ENCODE peak calls at places on chromosome 10, in nine cellular contexts. K is prostate gland, B is heart left ventricle, N is sigmoid colon, Q is body of pancreas, Y is HCT116, L is adrenal gland, E is GM12878, P is stomach. D is an unnamed sample.

GRCh38 chr10:14560274-14560673 is 214.4 kb downstream of the FAM107B start:
- DNase-seq in E (no peak), P (peak), N (no peak), Y (peak), B (no peak), K (no peak), L (no peak), Q (no peak), D (peak)

GRCh38 chr10:59175538-59176240 is 754 bp upstream of the PHYHIPL start:
- DNase-seq in P (no peak), E (no peak), Q (peak), L (peak), Y (no peak), K (peak), B (no peak), N (no peak), D (no peak)

GRCh38 chr10:125691160-125691981 is 8.4 kb upstream of the TEX36 start:
- DNase-seq in L (no peak), E (no peak), K (no peak), N (no peak), B (no peak), Y (no peak), Q (no peak), P (no peak), D (no peak)

GRCh38 chr10:120479506-120479905 is 22.5 kb downstream of the PLPP4 start:
- DNase-seq in N (no peak), P (no peak), E (no peak), K (no peak), L (no peak), Y (no peak), Q (no peak), B (no peak), D (no peak)

GRCh38 chr10:77531441-77532001 is 106.1 kb downstream of the KCNMA1 start:
- DNase-seq in Y (peak), E (no peak), B (peak), L (peak), K (no peak), P (no peak), Q (no peak), N (peak), D (no peak)

GRCh38 chr10:35872666-35873065 is 230.6 kb upstream of the FZD8 start:
- DNase-seq in Q (no peak), L (no peak), K (no peak), P (no peak), B (no peak), N (no peak), Y (no peak), E (no peak), D (no peak)

GRCh38 chr10:97961979-97962378 is 68.4 kb downstream of the CRTAC1 start:
- DNase-seq in B (no peak), P (peak), Y (no peak), L (no peak), K (no peak), N (no peak), E (no peak), Q (peak), D (no peak)

GRCh38 chr10:50152792-50153272 is 85.1 kb downstream of the WASHC2A start:
- DNase-seq in E (no peak), P (peak), B (peak), N (no peak), Q (peak), Y (no peak), K (peak), L (no peak), D (peak)

GRCh38 chr10:44850356-44850934 is 60.7 kb upstream of the TMEM72 start:
- DNase-seq in B (no peak), Y (no peak), P (no peak), E (no peak), L (no peak), K (peak), N (no peak), Q (peak), D (no peak)

GRCh38 chr10:118033905-118034304 is 12.8 kb downstream of the RAB11FIP2 start:
- DNase-seq in L (no peak), P (no peak), B (no peak), N (no peak), K (no peak), E (no peak), Q (no peak), Y (no peak), D (no peak)

GRCh38 chr10:4661572-4662255 is 164.3 kb upstream of the AKR1E2 start:
- DNase-seq in L (no peak), Q (peak), P (peak), Y (no peak), K (peak), N (peak), B (peak), E (no peak), D (peak)

GRCh38 chr10:66209025-66209424 is 716.8 kb upstream of the LRRTM3 start:
- DNase-seq in B (no peak), Y (no peak), Q (no peak), K (no peak), E (no peak), P (no peak), L (no peak), N (no peak), D (no peak)

GRCh38 chr10:13961096-13961495 is 369.6 kb downstream of the FRMD4A start:
- DNase-seq in Y (no peak), K (no peak), Q (no peak), B (peak), N (peak), P (no peak), E (no peak), L (no peak), D (no peak)

GRCh38 chr10:61830072-61830845 is 71.2 kb upstream of the ARID5B start:
- DNase-seq in B (peak), P (peak), Q (no peak), E (no peak), K (no peak), Y (no peak), N (no peak), L (no peak), D (no peak)

DNA sequence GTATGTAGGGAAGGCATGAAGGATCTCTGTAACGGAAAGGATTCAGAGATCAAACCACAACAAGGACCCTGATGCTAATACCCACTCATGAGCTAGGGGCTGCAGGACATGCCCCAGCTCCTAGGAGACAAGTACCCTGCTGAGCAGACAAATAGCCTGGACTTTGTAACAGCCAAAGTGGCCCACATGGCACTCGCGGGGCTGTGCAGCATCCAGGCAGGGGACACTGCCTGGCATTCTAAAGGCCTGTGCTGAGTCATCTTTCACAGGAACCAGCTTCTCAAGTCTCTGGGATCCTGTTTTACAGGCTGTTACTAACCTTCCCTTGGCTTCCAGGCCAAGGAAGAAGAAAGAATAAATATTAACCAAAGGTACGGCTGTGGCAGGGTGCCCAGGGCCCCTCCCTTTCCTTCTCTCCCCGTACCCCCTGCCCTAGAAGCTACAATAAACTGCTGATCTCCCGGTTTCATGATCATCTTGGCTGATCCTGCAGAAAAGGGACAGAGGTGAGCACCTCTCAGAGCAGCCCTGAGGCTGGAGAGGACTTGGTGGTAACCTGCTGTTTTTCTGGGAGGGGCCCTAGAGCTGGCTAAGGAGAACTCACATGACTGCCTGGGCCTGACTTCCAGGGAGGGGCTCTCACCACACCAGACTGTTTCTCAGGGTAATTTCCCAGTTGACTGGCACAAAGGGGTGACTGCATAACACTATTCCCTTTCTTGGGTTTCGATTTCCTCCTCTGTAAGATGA is 4.2 kb upstream of the RPEL1 start:
- DNase-seq in L (peak), N (no peak), Y (peak), B (peak), Q (peak), E (no peak), P (peak), K (peak), D (peak)
- TF ChIP-seq POLR2A in L (no peak), N (no peak), Y (no peak), B (no peak), Q (peak), E (no peak), P (no peak), K (no peak), D (no peak)

GRCh38 chr10:80202934-80203834 is 2.2 kb downstream of the ANXA11 start:
- DNase-seq in Y (peak), K (peak), Q (peak), P (peak), B (peak), L (peak), N (peak), E (peak), D (peak)
- TF ChIP-seq POLR2A in Y (no peak), K (peak), Q (peak), P (no peak), B (peak), L (no peak), N (no peak), E (peak), D (no peak)

GRCh38 chr10:79003183-79004100 is 65.3 kb upstream of the ZMIZ1 start:
- DNase-seq in E (no peak), K (no peak), P (peak), L (peak), Q (peak), B (peak), N (no peak), Y (no peak), D (peak)
- TF ChIP-seq POLR2A in E (no peak), K (no peak), P (no peak), L (no peak), Q (no peak), B (no peak), N (no peak), Y (no peak), D (no peak)

DNA sequence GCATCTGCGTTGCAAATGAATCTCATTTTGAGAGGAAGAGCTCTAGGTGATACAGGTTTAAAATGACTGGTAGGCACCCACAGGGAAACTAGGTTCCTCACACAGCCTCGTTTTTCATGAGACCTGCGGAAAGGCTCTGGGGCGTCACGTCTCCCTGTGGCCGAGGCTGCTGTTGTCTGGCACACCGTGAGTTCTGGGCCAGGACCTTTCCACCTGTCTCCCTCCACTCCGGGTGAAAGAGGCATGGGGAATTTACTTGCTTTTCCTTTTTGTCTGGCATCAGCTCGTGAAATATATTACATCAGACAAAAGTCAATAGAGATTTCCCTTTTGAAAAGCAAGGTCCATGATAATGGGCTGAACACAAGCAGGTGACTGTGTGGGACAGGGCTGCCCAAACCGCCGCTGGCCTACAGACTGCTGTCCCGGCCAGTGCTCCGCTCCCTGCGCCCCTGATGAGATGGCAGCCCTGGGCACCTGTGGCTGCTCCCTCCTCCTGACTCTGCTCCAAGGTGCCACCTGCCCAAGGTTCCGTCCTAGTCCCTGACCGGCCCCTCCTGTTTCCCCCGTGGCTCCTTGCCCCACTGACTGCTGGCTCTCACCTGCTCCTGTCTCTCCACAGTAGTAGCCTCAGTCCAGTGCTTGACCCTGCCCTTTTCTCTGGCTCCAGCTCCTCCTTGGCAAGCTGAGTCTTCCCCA is 109.6 kb downstream of the NKX6-2 start:
- DNase-seq in K (no peak), E (no peak), Q (peak), P (peak), L (peak), Y (no peak), B (no peak), N (peak), D (no peak)
- TF ChIP-seq POLR2A in K (no peak), E (no peak), Q (peak), P (no peak), L (no peak), Y (no peak), B (no peak), N (no peak), D (no peak)

GRCh38 chr10:71860243-71861029 is 9.4 kb upstream of the PSAP start:
- DNase-seq in P (peak), E (no peak), L (peak), Q (peak), K (peak), N (peak), B (peak), Y (peak), D (peak)
- TF ChIP-seq POLR2A in P (no peak), E (no peak), L (no peak), Q (peak), K (peak), N (no peak), B (peak), Y (no peak), D (peak)

GRCh38 chr10:127415116-127415515 is 134.0 kb upstream of the NPS start:
- DNase-seq in N (no peak), L (no peak), B (no peak), P (no peak), E (no peak), K (no peak), Y (no peak), Q (no peak), D (no peak)

GRCh38 chr10:127414024-127414423 is 135.1 kb upstream of the NPS start:
- DNase-seq in K (no peak), Q (no peak), N (no peak), E (no peak), P (no peak), B (no peak), L (no peak), Y (no peak), D (no peak)

GRCh38 chr10:127417031-127417430 is 132.1 kb upstream of the NPS start:
- DNase-seq in Y (no peak), K (no peak), N (no peak), P (no peak), B (no peak), Q (no peak), E (no peak), L (no peak), D (no peak)

GRCh38 chr10:127417686-127418415 is 131.3 kb upstream of the NPS start:
- DNase-seq in K (no peak), B (no peak), P (no peak), Q (no peak), N (no peak), L (no peak), E (no peak), Y (no peak), D (no peak)

GRCh38 chr10:127415901-127416630 is 133.0 kb upstream of the NPS start:
- DNase-seq in E (no peak), N (no peak), B (no peak), L (peak), Y (no peak), Q (no peak), K (no peak), P (no peak), D (no peak)
- TF ChIP-seq POLR2A in E (no peak), N (no peak), B (no peak), L (no peak), Y (no peak), Q (no peak), K (no peak), P (no peak), D (no peak)

GRCh38 chr10:69240455-69240854 is 20.3 kb downstream of the HKDC1 start:
- DNase-seq in P (no peak), Y (no peak), E (no peak), L (no peak), K (no peak), N (peak), B (no peak), Q (no peak), D (no peak)

GRCh38 chr10:69241575-69241974 is 21.4 kb downstream of the HKDC1 start:
- DNase-seq in Q (no peak), N (no peak), B (no peak), K (no peak), E (no peak), Y (no peak), L (no peak), P (no peak), D (peak)

GRCh38 chr10:69243817-69244216 is 23.7 kb downstream of the HKDC1 start:
- DNase-seq in P (no peak), N (no peak), L (no peak), K (no peak), E (no peak), Q (no peak), B (no peak), Y (no peak), D (no peak)

GRCh38 chr10:69242037-69242843 is 22.1 kb downstream of the HKDC1 start:
- DNase-seq in Y (no peak), K (no peak), P (no peak), Q (no peak), B (no peak), N (no peak), L (no peak), E (no peak), D (peak)

GRCh38 chr10:69242844-69243212 is 22.7 kb downstream of the HKDC1 start:
- DNase-seq in P (no peak), K (no peak), Q (no peak), E (no peak), N (no peak), L (no peak), Y (no peak), B (no peak), D (no peak)
- TF ChIP-seq POLR2A in P (no peak), K (no peak), Q (no peak), E (no peak), N (no peak), L (no peak), Y (no peak), B (no peak), D (no peak)

GRCh38 chr10:43396061-43396927 is 12.7 kb downstream of the HNRNPF start:
- DNase-seq in E (no peak), P (peak), N (peak), L (peak), Y (no peak), B (peak), Q (peak), K (peak), D (peak)
- TF ChIP-seq POLR2A in E (peak), P (no peak), N (no peak), L (no peak), Y (no peak), B (no peak), Q (peak), K (peak), D (peak)

D was measured in erythroblast.